ENCODE peak calls at places on chromosomes 5 and 9, in nine cellular contexts. S, M, H, U, V, F, A, O and B are unnamed samples.
A peak's percentile ranks its signal among the peaks of the same experiment; 100 is the strongest.

GRCh38 chr9:119370816-119371215 is 1.6 kb upstream of the BRINP1 start:
- DNase-seq in F (peak; percentile 88), U (no peak), O (no peak), M (no peak), A (peak; percentile 55), H (no peak), V (peak; percentile 34), S (peak; percentile 25), B (no peak)

GRCh38 chr9:122320346-122320995 is 50.4 kb upstream of the PTGS1 start:
- DNase-seq in S (no peak), A (no peak), U (no peak), O (no peak), H (no peak), F (no peak), M (no peak), V (no peak), B (no peak)

GRCh38 chr9:126149661-126150060 is 177.0 kb upstream of the MVB12B start:
- DNase-seq in U (no peak), H (no peak), O (no peak), M (no peak), S (no peak), F (no peak), V (no peak), A (no peak), B (no peak)

GRCh38 chr5:140128376-140128775 is 2.6 kb downstream of the IGIP start:
- DNase-seq in O (no peak), U (no peak), V (no peak), F (no peak), S (no peak), H (no peak), M (no peak), A (no peak), B (no peak)

GRCh38 chr9:136661641-136662325 is 933 bp upstream of the EGFL7 start:
- DNase-seq in V (no peak), M (no peak), O (no peak), H (no peak), U (no peak), S (no peak), F (no peak), A (no peak), B (no peak)

GRCh38 chr5:175897285-175897684 is 25.9 kb downstream of the CPLX2 start:
- DNase-seq in S (no peak), H (no peak), M (no peak), O (no peak), A (no peak), U (no peak), F (no peak), V (no peak), B (no peak)

GRCh38 chr5:1299511-1299850 is 4.6 kb upstream of the TERT start:
- DNase-seq in V (no peak), U (no peak), H (no peak), A (no peak), O (no peak), S (no peak), F (no peak), M (no peak), B (no peak)

GRCh38 chr5:16076657-16077056 is 102.9 kb downstream of the MARCHF11 start:
- DNase-seq in S (no peak), U (no peak), F (no peak), H (no peak), O (no peak), M (no peak), V (no peak), A (no peak), B (no peak)

GRCh38 chr5:158640581-158640980 is 459.1 kb downstream of the EBF1 start:
- DNase-seq in A (no peak), U (no peak), O (no peak), M (no peak), S (peak; percentile 55), H (no peak), F (no peak), V (peak; percentile 30), B (no peak)

GRCh38 chr9:123324767-123325183 is 31.2 kb upstream of the CRB2 start:
- DNase-seq in A (peak; percentile 52), U (no peak), M (no peak), H (no peak), V (no peak), O (no peak), F (no peak), S (no peak), B (no peak)

GRCh38 chr9:70257991-70258691 is 637 bp upstream of the SMC5 start:
- DNase-seq in F (peak; percentile 52), V (peak; percentile 48), H (no peak), O (peak; percentile 77), U (peak; percentile 10), S (peak; percentile 64), A (peak; percentile 51), M (no peak), B (no peak)

GRCh38 chr5:34658023-34658422 is 1.9 kb downstream of the RAI14 start:
- DNase-seq in O (no peak), S (peak; percentile 44), V (peak; percentile 47), F (no peak), A (peak; percentile 60), H (no peak), U (no peak), M (no peak), B (no peak)

GRCh38 chr9:136665704-136666363 is 3.1 kb downstream of the EGFL7 start:
- DNase-seq in H (no peak), O (peak; percentile 11), V (no peak), S (no peak), M (peak; percentile 21), A (peak; percentile 92), U (no peak), F (peak; percentile 60), B (no peak)

GRCh38 chr5:111932628-111933027 is 175.6 kb upstream of the NREP start:
- DNase-seq in U (no peak), M (no peak), O (no peak), S (no peak), H (no peak), F (peak; percentile 44), V (no peak), A (no peak), B (no peak)

GRCh38 chr5:113034182-113034773 is 57.7 kb downstream of the DCP2 start:
- DNase-seq in S (peak; percentile 92), O (no peak), U (no peak), F (no peak), A (no peak), M (no peak), V (peak; percentile 74), H (no peak), B (no peak)

GRCh38 chr9:125749951-125750655 is 2.9 kb downstream of the PBX3 start:
- DNase-seq in H (no peak), S (no peak), O (no peak), F (no peak), A (peak; percentile 18), U (no peak), M (no peak), V (no peak), B (no peak)

GRCh38 chr5:177357459-177358332 is at the start of gene RGS14:
- DNase-seq in M (peak; percentile 71), V (peak; percentile 49), A (no peak), O (peak; percentile 43), F (no peak), U (no peak), H (peak; percentile 87), S (peak; percentile 32), B (no peak)

GRCh38 chr5:61333351-61334223 is 1.5 kb downstream of the ZSWIM6 start:
- DNase-seq in V (peak; percentile 35), F (peak; percentile 59), A (peak; percentile 52), O (peak; percentile 5), U (no peak), S (peak; percentile 32), H (no peak), M (peak; percentile 16), B (peak; percentile 30)

GRCh38 chr5:34686762-34687268 is 30.7 kb downstream of the RAI14 start:
- DNase-seq in U (peak; percentile 86), O (no peak), H (no peak), S (peak; percentile 90), M (no peak), V (peak; percentile 100), A (peak; percentile 39), F (peak; percentile 90), B (no peak)

GRCh38 chr5:95857185-95857945 is 34.8 kb upstream of the GLRX start:
- DNase-seq in M (no peak), F (no peak), H (no peak), U (peak; percentile 53), O (no peak), V (peak; percentile 79), S (no peak), A (peak; percentile 72), B (peak; percentile 96)